ENCODE peak calls at places on chromosomes 11 and 22, in seven cellular contexts. One of them, this sample, is unnamed.

GRCh38 chr22:39543095-39543494 is 10.5 kb upstream of the RPS19BP1 start:
- DNase-seq in fibroblast of mammary gland: peak
- DNase-seq in NCI-H345: no peak
- DNase-seq in stimulated activated naive B cell treated with anti-CD40 and anti-IgM and Interleukin-4, amounts not matched to agents 10 μg/mL and 1 μg/mL and 100 μg/mL, for 72 hours: no peak
- DNase-seq in Daoy: peak
- DNase-seq in kidney: no peak
- DNase-seq in NCI-H1694 treated with DMSO at 0.1 percent for 48 hours: peak
- DNase-seq in this sample: no peak

GRCh38 chr11:85088286-85088685 is 538.9 kb downstream of the DLG2 start:
- DNase-seq in fibroblast of mammary gland: peak
- DNase-seq in NCI-H345: no peak
- DNase-seq in stimulated activated naive B cell treated with anti-CD40 and anti-IgM and Interleukin-4, amounts not matched to agents 10 μg/mL and 1 μg/mL and 100 μg/mL, for 72 hours: no peak
- DNase-seq in Daoy: no peak
- DNase-seq in kidney: no peak
- DNase-seq in NCI-H1694 treated with DMSO at 0.1 percent for 48 hours: no peak
- DNase-seq in this sample: no peak

GRCh38 chr22:44723801-44724200 is 21.8 kb downstream of the PRR5 start:
- DNase-seq in fibroblast of mammary gland: peak
- DNase-seq in NCI-H345: no peak
- DNase-seq in stimulated activated naive B cell treated with anti-CD40 and anti-IgM and Interleukin-4, amounts not matched to agents 10 μg/mL and 1 μg/mL and 100 μg/mL, for 72 hours: no peak
- DNase-seq in Daoy: peak
- DNase-seq in kidney: no peak
- DNase-seq in NCI-H1694 treated with DMSO at 0.1 percent for 48 hours: no peak
- DNase-seq in this sample: no peak

GRCh38 chr11:73931039-73931645 is 19.7 kb upstream of the DNAJB13 start:
- DNase-seq in fibroblast of mammary gland: peak
- DNase-seq in NCI-H345: peak
- DNase-seq in stimulated activated naive B cell treated with anti-CD40 and anti-IgM and Interleukin-4, amounts not matched to agents 10 μg/mL and 1 μg/mL and 100 μg/mL, for 72 hours: no peak
- DNase-seq in Daoy: peak
- DNase-seq in kidney: no peak
- DNase-seq in NCI-H1694 treated with DMSO at 0.1 percent for 48 hours: peak
- DNase-seq in this sample: no peak

GRCh38 chr11:79342686-79343085 is 98.1 kb downstream of the TENM4 start:
- DNase-seq in fibroblast of mammary gland: no peak
- DNase-seq in NCI-H345: peak
- DNase-seq in stimulated activated naive B cell treated with anti-CD40 and anti-IgM and Interleukin-4, amounts not matched to agents 10 μg/mL and 1 μg/mL and 100 μg/mL, for 72 hours: no peak
- DNase-seq in Daoy: peak
- DNase-seq in kidney: no peak
- DNase-seq in NCI-H1694 treated with DMSO at 0.1 percent for 48 hours: no peak
- DNase-seq in this sample: no peak

GRCh38 chr11:9003573-9004309 is at the start of gene NRIP3:
- DNase-seq in fibroblast of mammary gland: peak
- DNase-seq in NCI-H345: peak
- DNase-seq in stimulated activated naive B cell treated with anti-CD40 and anti-IgM and Interleukin-4, amounts not matched to agents 10 μg/mL and 1 μg/mL and 100 μg/mL, for 72 hours: peak
- DNase-seq in Daoy: peak
- DNase-seq in kidney: peak
- DNase-seq in NCI-H1694 treated with DMSO at 0.1 percent for 48 hours: peak
- DNase-seq in this sample: no peak

GRCh38 chr11:95520765-95521542 is 268.6 kb downstream of the FAM76B start:
- DNase-seq in fibroblast of mammary gland: peak
- DNase-seq in NCI-H345: peak
- DNase-seq in stimulated activated naive B cell treated with anti-CD40 and anti-IgM and Interleukin-4, amounts not matched to agents 10 μg/mL and 1 μg/mL and 100 μg/mL, for 72 hours: no peak
- DNase-seq in Daoy: peak
- DNase-seq in kidney: no peak
- DNase-seq in NCI-H1694 treated with DMSO at 0.1 percent for 48 hours: no peak
- DNase-seq in this sample: no peak

GRCh38 chr22:45991108-45991507 is 14.1 kb upstream of the WNT7B start:
- DNase-seq in fibroblast of mammary gland: no peak
- DNase-seq in NCI-H345: no peak
- DNase-seq in stimulated activated naive B cell treated with anti-CD40 and anti-IgM and Interleukin-4, amounts not matched to agents 10 μg/mL and 1 μg/mL and 100 μg/mL, for 72 hours: no peak
- DNase-seq in Daoy: no peak
- DNase-seq in kidney: no peak
- DNase-seq in NCI-H1694 treated with DMSO at 0.1 percent for 48 hours: no peak
- DNase-seq in this sample: no peak

GRCh38 chr11:61056566-61056965 is 45.7 kb upstream of the CD5 start:
- DNase-seq in fibroblast of mammary gland: no peak
- DNase-seq in NCI-H345: no peak
- DNase-seq in stimulated activated naive B cell treated with anti-CD40 and anti-IgM and Interleukin-4, amounts not matched to agents 10 μg/mL and 1 μg/mL and 100 μg/mL, for 72 hours: no peak
- DNase-seq in Daoy: no peak
- DNase-seq in kidney: no peak
- DNase-seq in NCI-H1694 treated with DMSO at 0.1 percent for 48 hours: no peak
- DNase-seq in this sample: no peak

GRCh38 chr11:34056672-34057071 is 5.1 kb downstream of the CAPRIN1 start:
- DNase-seq in fibroblast of mammary gland: no peak
- DNase-seq in NCI-H345: no peak
- DNase-seq in stimulated activated naive B cell treated with anti-CD40 and anti-IgM and Interleukin-4, amounts not matched to agents 10 μg/mL and 1 μg/mL and 100 μg/mL, for 72 hours: no peak
- DNase-seq in Daoy: no peak
- DNase-seq in kidney: no peak
- DNase-seq in NCI-H1694 treated with DMSO at 0.1 percent for 48 hours: no peak
- DNase-seq in this sample: no peak

GRCh38 chr11:94568717-94569116 is 1.5 kb downstream of the PIWIL4 start:
- DNase-seq in fibroblast of mammary gland: no peak
- DNase-seq in NCI-H345: no peak
- DNase-seq in stimulated activated naive B cell treated with anti-CD40 and anti-IgM and Interleukin-4, amounts not matched to agents 10 μg/mL and 1 μg/mL and 100 μg/mL, for 72 hours: no peak
- DNase-seq in Daoy: no peak
- DNase-seq in kidney: no peak
- DNase-seq in NCI-H1694 treated with DMSO at 0.1 percent for 48 hours: no peak
- DNase-seq in this sample: no peak

GRCh38 chr11:17544181-17544622 is at the start of gene USH1C:
- DNase-seq in fibroblast of mammary gland: no peak
- DNase-seq in NCI-H345: no peak
- DNase-seq in stimulated activated naive B cell treated with anti-CD40 and anti-IgM and Interleukin-4, amounts not matched to agents 10 μg/mL and 1 μg/mL and 100 μg/mL, for 72 hours: no peak
- DNase-seq in Daoy: peak
- DNase-seq in kidney: peak
- DNase-seq in NCI-H1694 treated with DMSO at 0.1 percent for 48 hours: no peak
- DNase-seq in this sample: no peak

GRCh38 chr11:92880391-92880790 is 89.1 kb upstream of the MTNR1B start:
- DNase-seq in fibroblast of mammary gland: no peak
- DNase-seq in NCI-H345: no peak
- DNase-seq in stimulated activated naive B cell treated with anti-CD40 and anti-IgM and Interleukin-4, amounts not matched to agents 10 μg/mL and 1 μg/mL and 100 μg/mL, for 72 hours: no peak
- DNase-seq in Daoy: peak
- DNase-seq in kidney: no peak
- DNase-seq in NCI-H1694 treated with DMSO at 0.1 percent for 48 hours: no peak
- DNase-seq in this sample: no peak

GRCh38 chr11:69637956-69638871 is 2.7 kb upstream of the CCND1 start:
- DNase-seq in fibroblast of mammary gland: peak
- DNase-seq in NCI-H345: no peak
- DNase-seq in stimulated activated naive B cell treated with anti-CD40 and anti-IgM and Interleukin-4, amounts not matched to agents 10 μg/mL and 1 μg/mL and 100 μg/mL, for 72 hours: no peak
- DNase-seq in Daoy: peak
- DNase-seq in kidney: peak
- DNase-seq in NCI-H1694 treated with DMSO at 0.1 percent for 48 hours: no peak
- DNase-seq in this sample: no peak

GRCh38 chr11:2667940-2668339 is 31.9 kb downstream of the KCNQ1OT1 start:
- DNase-seq in fibroblast of mammary gland: no peak
- DNase-seq in NCI-H345: no peak
- DNase-seq in stimulated activated naive B cell treated with anti-CD40 and anti-IgM and Interleukin-4, amounts not matched to agents 10 μg/mL and 1 μg/mL and 100 μg/mL, for 72 hours: no peak
- DNase-seq in Daoy: no peak
- DNase-seq in kidney: no peak
- DNase-seq in NCI-H1694 treated with DMSO at 0.1 percent for 48 hours: no peak
- DNase-seq in this sample: no peak

GRCh38 chr11:66845143-66845875 is 2.1 kb downstream of the RCE1 start:
- DNase-seq in fibroblast of mammary gland: no peak
- DNase-seq in NCI-H345: no peak
- DNase-seq in stimulated activated naive B cell treated with anti-CD40 and anti-IgM and Interleukin-4, amounts not matched to agents 10 μg/mL and 1 μg/mL and 100 μg/mL, for 72 hours: no peak
- DNase-seq in Daoy: no peak
- DNase-seq in kidney: peak
- DNase-seq in NCI-H1694 treated with DMSO at 0.1 percent for 48 hours: no peak
- DNase-seq in this sample: no peak

GRCh38 chr11:106447631-106448191 is 370.2 kb downstream of the AASDHPPT start:
- DNase-seq in fibroblast of mammary gland: peak
- DNase-seq in NCI-H345: no peak
- DNase-seq in stimulated activated naive B cell treated with anti-CD40 and anti-IgM and Interleukin-4, amounts not matched to agents 10 μg/mL and 1 μg/mL and 100 μg/mL, for 72 hours: no peak
- DNase-seq in Daoy: no peak
- DNase-seq in kidney: no peak
- DNase-seq in NCI-H1694 treated with DMSO at 0.1 percent for 48 hours: no peak
- DNase-seq in this sample: no peak

GRCh38 chr11:116563028-116563712 is 209.6 kb downstream of the BUD13 start:
- DNase-seq in fibroblast of mammary gland: peak
- DNase-seq in NCI-H345: peak
- DNase-seq in stimulated activated naive B cell treated with anti-CD40 and anti-IgM and Interleukin-4, amounts not matched to agents 10 μg/mL and 1 μg/mL and 100 μg/mL, for 72 hours: no peak
- DNase-seq in Daoy: peak
- DNase-seq in kidney: peak
- DNase-seq in NCI-H1694 treated with DMSO at 0.1 percent for 48 hours: no peak
- DNase-seq in this sample: no peak

GRCh38 chr11:2897048-2897447 is 11.5 kb upstream of the CDKN1C start:
- DNase-seq in fibroblast of mammary gland: no peak
- DNase-seq in NCI-H345: no peak
- DNase-seq in stimulated activated naive B cell treated with anti-CD40 and anti-IgM and Interleukin-4, amounts not matched to agents 10 μg/mL and 1 μg/mL and 100 μg/mL, for 72 hours: no peak
- DNase-seq in Daoy: no peak
- DNase-seq in kidney: no peak
- DNase-seq in NCI-H1694 treated with DMSO at 0.1 percent for 48 hours: no peak
- DNase-seq in this sample: no peak

GRCh38 chr11:22808559-22809197 is 20.9 kb downstream of the SVIP start:
- DNase-seq in fibroblast of mammary gland: no peak
- DNase-seq in NCI-H345: no peak
- DNase-seq in stimulated activated naive B cell treated with anti-CD40 and anti-IgM and Interleukin-4, amounts not matched to agents 10 μg/mL and 1 μg/mL and 100 μg/mL, for 72 hours: no peak
- DNase-seq in Daoy: no peak
- DNase-seq in kidney: no peak
- DNase-seq in NCI-H1694 treated with DMSO at 0.1 percent for 48 hours: no peak
- DNase-seq in this sample: no peak

GRCh38 chr22:48711031-48711431 is 1116.6 kb downstream of the BRD1 start:
- DNase-seq in fibroblast of mammary gland: no peak
- DNase-seq in NCI-H345: no peak
- DNase-seq in stimulated activated naive B cell treated with anti-CD40 and anti-IgM and Interleukin-4, amounts not matched to agents 10 μg/mL and 1 μg/mL and 100 μg/mL, for 72 hours: no peak
- DNase-seq in Daoy: no peak
- DNase-seq in kidney: peak
- DNase-seq in NCI-H1694 treated with DMSO at 0.1 percent for 48 hours: no peak
- DNase-seq in this sample: no peak

GRCh38 chr22:20565079-20565734 is 57.8 kb downstream of the MED15 start:
- DNase-seq in fibroblast of mammary gland: peak
- DNase-seq in NCI-H345: no peak
- DNase-seq in stimulated activated naive B cell treated with anti-CD40 and anti-IgM and Interleukin-4, amounts not matched to agents 10 μg/mL and 1 μg/mL and 100 μg/mL, for 72 hours: no peak
- DNase-seq in Daoy: no peak
- DNase-seq in kidney: no peak
- DNase-seq in NCI-H1694 treated with DMSO at 0.1 percent for 48 hours: no peak
- DNase-seq in this sample: no peak

GRCh38 chr22:37089451-37089850 is 20.1 kb downstream of the TMPRSS6 start:
- DNase-seq in fibroblast of mammary gland: peak
- DNase-seq in NCI-H345: no peak
- DNase-seq in stimulated activated naive B cell treated with anti-CD40 and anti-IgM and Interleukin-4, amounts not matched to agents 10 μg/mL and 1 μg/mL and 100 μg/mL, for 72 hours: no peak
- DNase-seq in Daoy: peak
- DNase-seq in kidney: no peak
- DNase-seq in NCI-H1694 treated with DMSO at 0.1 percent for 48 hours: no peak
- DNase-seq in this sample: no peak

GRCh38 chr22:28896611-28897010 is 13.2 kb downstream of the ZNRF3 start:
- DNase-seq in fibroblast of mammary gland: no peak
- DNase-seq in NCI-H345: no peak
- DNase-seq in stimulated activated naive B cell treated with anti-CD40 and anti-IgM and Interleukin-4, amounts not matched to agents 10 μg/mL and 1 μg/mL and 100 μg/mL, for 72 hours: no peak
- DNase-seq in Daoy: no peak
- DNase-seq in kidney: no peak
- DNase-seq in NCI-H1694 treated with DMSO at 0.1 percent for 48 hours: no peak
- DNase-seq in this sample: no peak

GRCh38 chr11:73342633-73343032 is 33.6 kb upstream of the RELT start:
- DNase-seq in fibroblast of mammary gland: no peak
- DNase-seq in NCI-H345: peak
- DNase-seq in stimulated activated naive B cell treated with anti-CD40 and anti-IgM and Interleukin-4, amounts not matched to agents 10 μg/mL and 1 μg/mL and 100 μg/mL, for 72 hours: no peak
- DNase-seq in Daoy: no peak
- DNase-seq in kidney: no peak
- DNase-seq in NCI-H1694 treated with DMSO at 0.1 percent for 48 hours: no peak
- DNase-seq in this sample: no peak

GRCh38 chr11:41245184-41245583 is 214.3 kb downstream of the LRRC4C start:
- DNase-seq in fibroblast of mammary gland: no peak
- DNase-seq in NCI-H345: no peak
- DNase-seq in stimulated activated naive B cell treated with anti-CD40 and anti-IgM and Interleukin-4, amounts not matched to agents 10 μg/mL and 1 μg/mL and 100 μg/mL, for 72 hours: no peak
- DNase-seq in Daoy: no peak
- DNase-seq in kidney: peak
- DNase-seq in NCI-H1694 treated with DMSO at 0.1 percent for 48 hours: no peak
- DNase-seq in this sample: no peak

GRCh38 chr22:31753005-31753633 is 700 bp upstream of the DEPDC5 start:
- DNase-seq in fibroblast of mammary gland: no peak
- DNase-seq in NCI-H345: no peak
- DNase-seq in stimulated activated naive B cell treated with anti-CD40 and anti-IgM and Interleukin-4, amounts not matched to agents 10 μg/mL and 1 μg/mL and 100 μg/mL, for 72 hours: peak
- DNase-seq in Daoy: peak
- DNase-seq in kidney: peak
- DNase-seq in NCI-H1694 treated with DMSO at 0.1 percent for 48 hours: no peak
- DNase-seq in this sample: no peak

GRCh38 chr11:120931057-120931779 is 92.7 kb upstream of the TBCEL start:
- DNase-seq in fibroblast of mammary gland: no peak
- DNase-seq in NCI-H345: no peak
- DNase-seq in stimulated activated naive B cell treated with anti-CD40 and anti-IgM and Interleukin-4, amounts not matched to agents 10 μg/mL and 1 μg/mL and 100 μg/mL, for 72 hours: no peak
- DNase-seq in Daoy: no peak
- DNase-seq in kidney: no peak
- DNase-seq in NCI-H1694 treated with DMSO at 0.1 percent for 48 hours: no peak
- DNase-seq in this sample: no peak

GRCh38 chr11:58564226-58564625 is 11.4 kb downstream of the LPXN start:
- DNase-seq in fibroblast of mammary gland: no peak
- DNase-seq in NCI-H345: no peak
- DNase-seq in stimulated activated naive B cell treated with anti-CD40 and anti-IgM and Interleukin-4, amounts not matched to agents 10 μg/mL and 1 μg/mL and 100 μg/mL, for 72 hours: no peak
- DNase-seq in Daoy: no peak
- DNase-seq in kidney: no peak
- DNase-seq in NCI-H1694 treated with DMSO at 0.1 percent for 48 hours: no peak
- DNase-seq in this sample: no peak

GRCh38 chr22:31441652-31442051 is 42.2 kb downstream of the DRG1 start:
- DNase-seq in fibroblast of mammary gland: no peak
- DNase-seq in NCI-H345: no peak
- DNase-seq in stimulated activated naive B cell treated with anti-CD40 and anti-IgM and Interleukin-4, amounts not matched to agents 10 μg/mL and 1 μg/mL and 100 μg/mL, for 72 hours: no peak
- DNase-seq in Daoy: no peak
- DNase-seq in kidney: no peak
- DNase-seq in NCI-H1694 treated with DMSO at 0.1 percent for 48 hours: no peak
- DNase-seq in this sample: no peak

GRCh38 chr11:116336540-116336939 is 436.2 kb downstream of the BUD13 start:
- DNase-seq in fibroblast of mammary gland: no peak
- DNase-seq in NCI-H345: peak
- DNase-seq in stimulated activated naive B cell treated with anti-CD40 and anti-IgM and Interleukin-4, amounts not matched to agents 10 μg/mL and 1 μg/mL and 100 μg/mL, for 72 hours: no peak
- DNase-seq in Daoy: no peak
- DNase-seq in kidney: no peak
- DNase-seq in NCI-H1694 treated with DMSO at 0.1 percent for 48 hours: no peak
- DNase-seq in this sample: no peak

GRCh38 chr11:46672381-46672839 is 28.0 kb downstream of the ARHGAP1 start:
- DNase-seq in fibroblast of mammary gland: no peak
- DNase-seq in NCI-H345: no peak
- DNase-seq in stimulated activated naive B cell treated with anti-CD40 and anti-IgM and Interleukin-4, amounts not matched to agents 10 μg/mL and 1 μg/mL and 100 μg/mL, for 72 hours: no peak
- DNase-seq in Daoy: no peak
- DNase-seq in kidney: peak
- DNase-seq in NCI-H1694 treated with DMSO at 0.1 percent for 48 hours: peak
- DNase-seq in this sample: no peak

GRCh38 chr22:21652547-21653545 is 10.7 kb downstream of the SDF2L1 start:
- DNase-seq in fibroblast of mammary gland: no peak
- DNase-seq in NCI-H345: no peak
- DNase-seq in stimulated activated naive B cell treated with anti-CD40 and anti-IgM and Interleukin-4, amounts not matched to agents 10 μg/mL and 1 μg/mL and 100 μg/mL, for 72 hours: no peak
- DNase-seq in Daoy: no peak
- DNase-seq in kidney: no peak
- DNase-seq in NCI-H1694 treated with DMSO at 0.1 percent for 48 hours: no peak
- DNase-seq in this sample: no peak

GRCh38 chr22:47121791-47122190 is 359.3 kb downstream of the TBC1D22A start:
- DNase-seq in fibroblast of mammary gland: no peak
- DNase-seq in NCI-H345: no peak
- DNase-seq in stimulated activated naive B cell treated with anti-CD40 and anti-IgM and Interleukin-4, amounts not matched to agents 10 μg/mL and 1 μg/mL and 100 μg/mL, for 72 hours: no peak
- DNase-seq in Daoy: no peak
- DNase-seq in kidney: peak
- DNase-seq in NCI-H1694 treated with DMSO at 0.1 percent for 48 hours: no peak
- DNase-seq in this sample: no peak

GRCh38 chr22:46036558-46037408 is 59.8 kb upstream of the WNT7B start:
- DNase-seq in fibroblast of mammary gland: peak
- DNase-seq in NCI-H345: peak
- DNase-seq in stimulated activated naive B cell treated with anti-CD40 and anti-IgM and Interleukin-4, amounts not matched to agents 10 μg/mL and 1 μg/mL and 100 μg/mL, for 72 hours: no peak
- DNase-seq in Daoy: peak
- DNase-seq in kidney: peak
- DNase-seq in NCI-H1694 treated with DMSO at 0.1 percent for 48 hours: peak
- DNase-seq in this sample: no peak

GRCh38 chr22:26681395-26681821 is 24.0 kb downstream of the MIAT start:
- DNase-seq in fibroblast of mammary gland: peak
- DNase-seq in NCI-H345: no peak
- DNase-seq in stimulated activated naive B cell treated with anti-CD40 and anti-IgM and Interleukin-4, amounts not matched to agents 10 μg/mL and 1 μg/mL and 100 μg/mL, for 72 hours: no peak
- DNase-seq in Daoy: peak
- DNase-seq in kidney: no peak
- DNase-seq in NCI-H1694 treated with DMSO at 0.1 percent for 48 hours: no peak
- DNase-seq in this sample: no peak

GRCh38 chr11:14914536-14914935 is 22.5 kb upstream of the CYP2R1 start:
- DNase-seq in fibroblast of mammary gland: no peak
- DNase-seq in NCI-H345: no peak
- DNase-seq in stimulated activated naive B cell treated with anti-CD40 and anti-IgM and Interleukin-4, amounts not matched to agents 10 μg/mL and 1 μg/mL and 100 μg/mL, for 72 hours: no peak
- DNase-seq in Daoy: no peak
- DNase-seq in kidney: no peak
- DNase-seq in NCI-H1694 treated with DMSO at 0.1 percent for 48 hours: no peak
- DNase-seq in this sample: no peak

GRCh38 chr11:92826136-92826535 is 143.3 kb upstream of the MTNR1B start:
- DNase-seq in fibroblast of mammary gland: peak
- DNase-seq in NCI-H345: no peak
- DNase-seq in stimulated activated naive B cell treated with anti-CD40 and anti-IgM and Interleukin-4, amounts not matched to agents 10 μg/mL and 1 μg/mL and 100 μg/mL, for 72 hours: no peak
- DNase-seq in Daoy: no peak
- DNase-seq in kidney: no peak
- DNase-seq in NCI-H1694 treated with DMSO at 0.1 percent for 48 hours: no peak
- DNase-seq in this sample: no peak